ENCODE peak calls at places on chromosomes 1 and 21, in eight cellular contexts. A is dorsolateral prefrontal cortex; X is brain microvascular endothelial cell; V is CD8-positive, alpha-beta T cell; F is astrocyte of the cerebellum; C is mucosa of descending colon; B is H9; M is tibial artery. N is an unnamed sample.

GRCh38 chr1:74679811-74680210 is 6.2 kb upstream of the ERICH3 start:
- DNase-seq in X (no peak), V (no peak), F (no peak), M (no peak), C (no peak), A (no peak), B (no peak), N (no peak)

GRCh38 chr21:23725576-23725975 is 1881.7 kb downstream of the MRPL39 start:
- DNase-seq in M (no peak), C (no peak), A (no peak), F (no peak), B (no peak), X (no peak), V (no peak), N (no peak)

GRCh38 chr1:113617438-113618141 is 141.7 kb downstream of the PHTF1 start:
- DNase-seq in X (no peak), C (no peak), B (no peak), A (no peak), M (no peak), F (peak), V (no peak), N (no peak)

GRCh38 chr1:98028800-98029199 is 108.0 kb upstream of the DPYD start:
- DNase-seq in C (no peak), B (no peak), F (no peak), M (no peak), V (no peak), X (no peak), A (no peak), N (no peak)

GRCh38 chr21:33760641-33761103 is 118.4 kb downstream of the ITSN1 start:
- DNase-seq in C (no peak), A (no peak), F (peak), B (no peak), V (no peak), X (peak), M (no peak), N (no peak)

GRCh38 chr1:183285746-183286145 is 99.7 kb downstream of the LAMC2 start:
- DNase-seq in B (no peak), X (peak), V (no peak), C (no peak), F (no peak), M (no peak), A (no peak), N (no peak)

GRCh38 chr1:221515496-221515895 is 226.4 kb downstream of the DUSP10 start:
- DNase-seq in F (no peak), M (no peak), B (no peak), V (no peak), C (no peak), X (no peak), A (no peak), N (no peak)

GRCh38 chr1:167518331-167518700 is at the start of gene CD247:
- DNase-seq in A (no peak), C (peak), B (no peak), X (no peak), M (no peak), F (no peak), V (peak), N (no peak)

GRCh38 chr1:224380003-224380402 is 23.3 kb downstream of the CNIH4 start:
- DNase-seq in F (no peak), V (peak), M (no peak), B (no peak), C (no peak), A (no peak), X (no peak), N (no peak)

GRCh38 chr1:34009340-34009975 is 145.6 kb downstream of the HMGB4 start:
- DNase-seq in M (no peak), C (no peak), F (no peak), B (no peak), X (no peak), V (no peak), A (no peak), N (no peak)

GRCh38 chr1:39673215-39673614 is 1.3 kb upstream of the NT5C1A start:
- DNase-seq in F (no peak), B (no peak), V (no peak), A (no peak), C (no peak), X (no peak), M (no peak), N (no peak)

GRCh38 chr1:45957684-45958083 is 154.3 kb downstream of the MAST2 start:
- DNase-seq in M (no peak), B (no peak), A (no peak), C (no peak), F (no peak), X (no peak), V (no peak), N (no peak)

GRCh38 chr1:86992790-86993189 is 78.4 kb downstream of the HS2ST1 start:
- DNase-seq in X (no peak), B (no peak), A (no peak), M (no peak), C (no peak), V (no peak), F (no peak), N (no peak)

GRCh38 chr1:54814148-54814498 is 13.0 kb upstream of the TTC22 start:
- DNase-seq in V (no peak), F (no peak), C (peak), B (no peak), M (no peak), A (no peak), X (no peak), N (no peak)

GRCh38 chr1:12294076-12294475 is 64.2 kb downstream of the VPS13D start:
- DNase-seq in A (no peak), C (no peak), V (no peak), X (no peak), M (no peak), F (no peak), B (no peak), N (no peak)

GRCh38 chr1:227899820-227900449 is 47.8 kb downstream of the WNT9A start:
- DNase-seq in X (no peak), F (no peak), B (peak), M (peak), A (no peak), C (peak), V (peak), N (no peak)

GRCh38 chr1:200929530-200930278 is 35.0 kb downstream of the INAVA start:
- DNase-seq in X (no peak), A (no peak), C (peak), V (no peak), F (no peak), M (no peak), B (no peak), N (no peak)

GRCh38 chr1:66396212-66396890 is 137.6 kb upstream of the SGIP1 start:
- DNase-seq in V (no peak), A (no peak), M (no peak), F (no peak), B (no peak), C (no peak), X (no peak), N (no peak)

GRCh38 chr1:240999826-241000225 is 357.2 kb downstream of the RGS7 start:
- DNase-seq in M (no peak), X (no peak), A (no peak), V (no peak), B (no peak), F (no peak), C (no peak), N (no peak)

GRCh38 chr1:12456979-12457378 is 161.0 kb downstream of the DHRS3 start:
- DNase-seq in F (peak), M (no peak), C (no peak), A (no peak), B (no peak), V (no peak), X (no peak), N (no peak)

GRCh38 chr1:104919188-104919587 is 1169.5 kb downstream of the AMY1C start:
- DNase-seq in C (no peak), V (no peak), X (no peak), B (no peak), A (no peak), F (no peak), M (no peak), N (no peak)

DNA sequence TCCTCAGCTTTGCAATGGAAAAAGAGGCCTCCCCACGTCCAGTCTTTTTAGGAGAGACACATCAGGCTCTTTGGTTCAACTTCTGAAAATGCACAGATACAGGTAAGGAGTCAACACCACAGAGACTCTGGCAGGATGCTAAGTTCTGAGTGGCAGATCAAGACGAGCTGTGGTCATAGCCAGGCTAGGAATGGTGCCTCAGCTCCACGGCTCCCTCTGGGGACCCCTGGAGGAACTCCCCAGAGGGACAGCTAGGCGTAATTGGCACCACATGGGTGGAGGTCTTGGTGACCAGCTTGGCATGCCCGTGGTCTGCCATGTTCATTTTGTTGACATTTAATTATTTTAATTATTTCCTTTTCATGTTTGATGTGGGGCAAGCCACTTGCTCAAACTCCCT is 206.1 kb downstream of the KAZN start:
- DNase-seq in A (no peak), B (peak), X (no peak), V (no peak), C (no peak), F (no peak), M (no peak), N (no peak)
- TF ChIP-seq CTCF in A (no peak), B (peak), X (peak), V (no peak), C (no peak), F (peak), M (no peak), N (peak)

GRCh38 chr1:245041058-245041698 is 113.6 kb upstream of the KIF26B start:
- DNase-seq in A (no peak), B (no peak), C (no peak), F (no peak), M (no peak), X (no peak), V (no peak), N (no peak)
- TF ChIP-seq CTCF in A (no peak), B (peak), C (no peak), F (no peak), M (no peak), X (no peak), V (no peak), N (peak)

GRCh38 chr1:160776178-160776577 is 19.8 kb upstream of the LY9 start:
- DNase-seq in M (no peak), B (no peak), F (no peak), X (no peak), C (no peak), V (no peak), A (no peak), N (no peak)
- TF ChIP-seq CTCF in M (no peak), B (no peak), F (no peak), X (no peak), C (no peak), V (no peak), A (no peak), N (no peak)

GRCh38 chr1:162023547-162024501 is at the start of gene OLFML2B:
- DNase-seq in F (peak), B (peak), V (peak), X (peak), M (peak), C (peak), A (peak), N (peak)
- TF ChIP-seq CTCF in F (peak), B (no peak), V (no peak), X (peak), M (peak), C (no peak), A (no peak), N (no peak)

GRCh38 chr1:13930151-13930550 is 230.2 kb downstream of the PRDM2 start:
- DNase-seq in V (peak), X (no peak), B (peak), F (no peak), M (no peak), A (no peak), C (peak), N (no peak)
- TF ChIP-seq CTCF in V (no peak), X (no peak), B (peak), F (no peak), M (no peak), A (no peak), C (no peak), N (peak)

GRCh38 chr1:38046884-38047602 is 450 bp upstream of the POU3F1 start:
- DNase-seq in B (peak), V (peak), A (peak), C (peak), X (peak), M (peak), F (no peak), N (peak)
- TF ChIP-seq CTCF in B (peak), V (no peak), A (no peak), C (no peak), X (no peak), M (no peak), F (no peak), N (no peak)

DNA sequence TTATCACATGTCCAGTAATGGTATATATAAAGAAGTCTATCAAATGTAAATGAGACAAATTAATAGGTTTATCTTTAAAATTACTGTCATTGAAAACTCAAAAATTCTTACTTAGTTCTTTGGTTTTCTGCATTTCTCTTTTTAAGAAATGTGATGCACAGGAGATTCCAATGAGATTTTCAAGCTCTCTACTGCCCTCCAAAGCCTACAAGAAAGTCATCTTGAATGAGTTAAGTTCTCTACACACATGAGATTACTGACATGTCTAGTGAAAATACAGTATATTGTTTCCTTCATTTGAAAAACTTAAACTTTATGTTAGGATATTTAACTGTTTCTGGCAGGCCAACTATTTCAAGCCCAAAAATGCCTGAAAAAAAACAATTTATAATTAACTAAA is 68.8 kb downstream of the ITGB3BP start:
- DNase-seq in A (no peak), C (no peak), V (no peak), M (no peak), B (no peak), F (peak), X (no peak), N (no peak)
- TF ChIP-seq CTCF in A (no peak), C (no peak), V (no peak), M (no peak), B (peak), F (peak), X (peak), N (peak)

DNA sequence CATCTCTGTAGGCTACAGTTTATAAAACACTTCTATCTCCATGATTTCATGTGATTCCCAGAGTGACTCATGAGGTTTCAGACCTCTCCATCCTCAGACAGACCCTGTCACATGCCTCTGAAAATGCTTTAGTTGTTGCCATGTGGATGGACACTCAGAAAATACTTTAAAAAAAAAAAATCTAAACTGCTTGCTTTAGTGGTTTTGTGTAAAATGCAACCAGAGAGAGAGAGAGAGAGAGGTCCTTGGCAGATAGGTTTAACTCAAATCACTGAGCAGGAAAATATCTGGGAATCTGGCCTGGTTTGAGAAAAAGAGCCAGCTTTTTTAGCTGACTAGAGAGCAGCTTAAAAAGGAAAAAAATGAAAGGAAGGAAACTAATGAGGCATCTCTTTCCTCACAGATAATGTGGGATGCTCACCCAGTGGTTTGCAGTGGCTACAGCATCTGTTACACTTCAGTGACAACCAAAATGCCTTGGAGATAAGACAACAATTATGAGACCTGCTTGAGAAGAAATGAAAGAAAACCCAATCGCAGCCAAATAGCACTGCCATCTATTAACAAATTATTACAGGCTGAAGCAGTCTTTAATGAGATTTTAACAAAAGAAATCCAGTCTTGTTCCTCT is 54.6 kb upstream of the SYT14 start:
- DNase-seq in A (no peak), B (no peak), F (peak), X (peak), M (no peak), C (no peak), V (no peak), N (no peak)
- TF ChIP-seq CTCF in A (no peak), B (no peak), F (no peak), X (peak), M (no peak), C (no peak), V (no peak), N (no peak)

GRCh38 chr1:116474921-116475849 is 95.6 kb downstream of the CD58 start:
- DNase-seq in C (peak), M (no peak), X (no peak), A (peak), V (no peak), F (no peak), B (no peak), N (no peak)

GRCh38 chr1:116475850-116476218 is 95.0 kb downstream of the CD58 start:
- DNase-seq in V (no peak), X (no peak), B (no peak), A (no peak), C (no peak), M (no peak), F (no peak), N (no peak)

GRCh38 chr1:116478621-116479020 is 92.2 kb downstream of the CD58 start:
- DNase-seq in B (no peak), V (no peak), A (no peak), F (no peak), C (no peak), X (no peak), M (no peak), N (no peak)

GRCh38 chr1:116476321-116476720 is 94.5 kb downstream of the CD58 start:
- DNase-seq in C (peak), M (no peak), B (no peak), A (no peak), V (no peak), X (no peak), F (no peak), N (no peak)

GRCh38 chr1:116477428-116477827 is 93.4 kb downstream of the CD58 start:
- DNase-seq in M (no peak), C (no peak), A (no peak), F (no peak), V (no peak), B (no peak), X (no peak), N (no peak)
- TF ChIP-seq CTCF in M (no peak), C (no peak), A (no peak), F (no peak), V (no peak), B (no peak), X (no peak), N (no peak)